ENCODE peak calls at places on chromosome 5, in ten cellular contexts. D is H9; L is AG04450; S is cardiac fibroblast; J is DND-41; V is AG10803; N is cardiac muscle cell; E is kidney epithelial cell; Y is AG04449; P is activated CD8-positive, alpha-beta T cell treated with anti-CD3 and anti-CD28 coated beads for 36 hours. I is an unnamed sample.

GRCh38 chr5:78811121-78811832 is 162.7 kb upstream of the LHFPL2 start:
- DNase-seq in D (no peak), L (no peak), S (no peak), J (no peak), V (peak; percentile 64), N (no peak), E (no peak), Y (no peak), P (no peak), I (no peak)

GRCh38 chr5:10699987-10700386 is 61.0 kb downstream of the DAP start:
- DNase-seq in D (no peak), L (no peak), S (no peak), J (peak; percentile 15), V (no peak), N (no peak), E (no peak), Y (no peak), P (peak; percentile 48), I (peak; percentile 58)

GRCh38 chr5:38650540-38651275 is 94.3 kb upstream of the LIFR start:
- DNase-seq in D (peak; percentile 34), L (no peak), S (peak; percentile 60), J (no peak), V (no peak), N (peak; percentile 44), E (no peak), Y (no peak), P (no peak), I (no peak)

GRCh38 chr5:5881294-5881693 is 458.8 kb downstream of the ICE1 start:
- DNase-seq in D (peak; percentile 81), L (no peak), S (no peak), J (no peak), V (no peak), N (no peak), E (no peak), Y (no peak), P (peak; percentile 7), I (peak; percentile 41)

GRCh38 chr5:159463590-159464321 is 133.5 kb upstream of the IL12B start:
- DNase-seq in D (no peak), L (no peak), S (peak; percentile 24), J (no peak), V (peak; percentile 31), N (peak; percentile 12), E (no peak), Y (no peak), P (no peak), I (no peak)

GRCh38 chr5:64166201-64166959 is 737 bp downstream of the RNF180 start:
- DNase-seq in D (no peak), L (no peak), S (peak; percentile 11), J (no peak), V (no peak), N (peak; percentile 7), E (no peak), Y (no peak), P (no peak), I (no peak)

GRCh38 chr5:176178789-176179188 is 59.4 kb upstream of the SIMC1 start:
- DNase-seq in D (no peak), L (no peak), S (no peak), J (no peak), V (no peak), N (no peak), E (no peak), Y (no peak), P (peak; percentile 17), I (no peak)

GRCh38 chr5:118794281-118794680 is 194.1 kb downstream of the DTWD2 start:
- DNase-seq in D (no peak), L (no peak), S (no peak), J (no peak), V (no peak), N (no peak), E (no peak), Y (no peak), P (no peak), I (no peak)

GRCh38 chr5:135046661-135047346 is 12.8 kb upstream of the PITX1 start:
- DNase-seq in D (no peak), L (no peak), S (no peak), J (no peak), V (no peak), N (no peak), E (no peak), Y (no peak), P (no peak), I (no peak)

GRCh38 chr5:157519579-157520253 is 55.9 kb downstream of the ADAM19 start:
- DNase-seq in D (no peak), L (no peak), S (no peak), J (no peak), V (no peak), N (no peak), E (no peak), Y (no peak), P (peak; percentile 36), I (peak; percentile 79)

GRCh38 chr5:40995816-40996586 is 75.1 kb downstream of the MROH2B start:
- DNase-seq in D (no peak), L (no peak), S (no peak), J (no peak), V (no peak), N (peak; percentile 35), E (peak; percentile 51), Y (no peak), P (no peak), I (no peak)

GRCh38 chr5:143921525-143922311 is 109.8 kb downstream of the HMHB1 start:
- DNase-seq in D (no peak), L (no peak), S (peak; percentile 98), J (no peak), V (peak; percentile 97), N (peak; percentile 92), E (no peak), Y (peak; percentile 91), P (no peak), I (no peak)

GRCh38 chr5:179866241-179867078 is 7.8 kb upstream of the MRNIP start:
- DNase-seq in D (no peak), L (no peak), S (no peak), J (no peak), V (no peak), N (no peak), E (no peak), Y (no peak), P (peak; percentile 49), I (peak; percentile 68)

GRCh38 chr5:42952575-42952974 is 87.5 kb downstream of the ANXA2R start:
- DNase-seq in D (no peak), L (no peak), S (no peak), J (no peak), V (no peak), N (no peak), E (no peak), Y (no peak), P (no peak), I (no peak)

GRCh38 chr5:10563132-10563939 is 534 bp upstream of the ANKRD33B start:
- DNase-seq in D (peak; percentile 72), L (no peak), S (no peak), J (no peak), V (no peak), N (peak; percentile 46), E (no peak), Y (no peak), P (peak; percentile 64), I (peak; percentile 81)

GRCh38 chr5:24646915-24647314 is 2.1 kb upstream of the CDH10 start:
- DNase-seq in D (no peak), L (no peak), S (no peak), J (no peak), V (no peak), N (no peak), E (no peak), Y (no peak), P (no peak), I (no peak)

GRCh38 chr5:24643255-24643654 is 1.5 kb downstream of the CDH10 start:
- DNase-seq in D (no peak), L (no peak), S (no peak), J (no peak), V (no peak), N (no peak), E (no peak), Y (no peak), P (no peak), I (no peak)

GRCh38 chr5:24644757-24645156 is at the start of gene CDH10:
- DNase-seq in D (peak; percentile 96), L (no peak), S (peak; percentile 1), J (no peak), V (peak; percentile 25), N (peak; percentile 4), E (no peak), Y (no peak), P (no peak), I (no peak)

GRCh38 chr5:24643880-24644279 is 898 bp downstream of the CDH10 start:
- DNase-seq in D (no peak), L (no peak), S (no peak), J (no peak), V (no peak), N (no peak), E (no peak), Y (no peak), P (no peak), I (no peak)

GRCh38 chr5:24642022-24642421 is 2.8 kb downstream of the CDH10 start:
- DNase-seq in D (no peak), L (no peak), S (peak; percentile 35), J (no peak), V (peak; percentile 31), N (peak; percentile 12), E (no peak), Y (no peak), P (no peak), I (no peak)
- TF ChIP-seq CTCF in D (peak; percentile 67), L (no peak), S (peak; percentile 41), J (peak; percentile 42), V (peak; percentile 68), N (peak; percentile 31), E (peak; percentile 61), Y (peak; percentile 49), P (no peak), I (no peak)

DNA sequence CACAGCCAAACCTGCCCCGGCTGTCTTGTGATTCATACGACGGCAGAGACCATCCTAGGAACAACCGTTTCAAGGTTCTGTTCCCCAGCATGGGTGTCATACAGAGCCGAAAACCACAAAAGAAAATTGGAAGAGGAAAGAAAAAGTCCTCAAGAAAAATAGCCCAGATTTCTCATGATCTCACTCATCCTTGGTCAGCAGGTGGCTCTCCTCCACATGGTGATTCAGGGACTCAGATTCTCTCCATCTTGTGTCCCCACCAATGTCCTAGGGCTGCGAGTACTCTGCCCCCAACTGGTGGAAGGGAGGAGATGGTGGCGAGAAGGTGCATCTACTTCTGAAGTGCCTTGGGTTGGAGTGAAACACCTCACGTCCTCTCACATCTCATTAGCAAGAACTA is 25.6 kb downstream of the PDZD2 start:
- DNase-seq in D (peak; percentile 88), L (no peak), S (peak; percentile 13), J (peak; percentile 6), V (no peak), N (peak; percentile 14), E (no peak), Y (no peak), P (no peak), I (no peak)
- TF ChIP-seq CTCF in D (peak; percentile 79), L (no peak), S (no peak), J (peak; percentile 37), V (no peak), N (peak; percentile 15), E (peak; percentile 32), Y (no peak), P (peak; percentile 24), I (peak; percentile 5)

GRCh38 chr5:139404484-139404840 is 573 bp upstream of the SPATA24 start:
- DNase-seq in D (no peak), L (no peak), S (no peak), J (peak; percentile 41), V (no peak), N (no peak), E (no peak), Y (no peak), P (peak; percentile 30), I (no peak)
- TF ChIP-seq CTCF in D (no peak), L (no peak), S (no peak), J (peak; percentile 36), V (no peak), N (no peak), E (no peak), Y (no peak), P (no peak), I (no peak)

GRCh38 chr5:1641560-1642166 is 117.9 kb upstream of the LPCAT1 start:
- DNase-seq in D (peak; percentile 89), L (peak; percentile 72), S (peak; percentile 93), J (peak; percentile 53), V (peak; percentile 90), N (peak; percentile 95), E (peak; percentile 71), Y (peak; percentile 50), P (peak; percentile 94), I (peak; percentile 90)
- TF ChIP-seq CTCF in D (peak; percentile 90), L (peak; percentile 93), S (peak; percentile 93), J (peak; percentile 70), V (peak; percentile 99), N (peak; percentile 99), E (peak; percentile 98), Y (peak; percentile 93), P (peak; percentile 99), I (peak; percentile 99)

I was measured in GM20000.